ENCODE peak calls at places on chromosomes 12 and 14, in eight cellular contexts. B, K, Q, Y, P, L, V and H are unnamed samples.

GRCh38 chr12:121248611-121249010 is 38.7 kb downstream of the P2RX4 start:
- DNase-seq in Q (no peak), K (no peak), V (no peak), Y (no peak), B (no peak), P (no peak), L (no peak), H (no peak)

GRCh38 chr14:53953002-53953827 is 3.4 kb downstream of the BMP4 start:
- DNase-seq in B (no peak), P (peak; percentile 90), L (peak; percentile 80), Q (no peak), Y (peak; percentile 91), V (no peak), K (no peak), H (peak; percentile 28)

GRCh38 chr14:51884086-51884927 is 23.9 kb downstream of the GNG2 start:
- DNase-seq in L (no peak), Y (no peak), V (no peak), P (peak; percentile 88), K (no peak), B (no peak), Q (no peak), H (no peak)

GRCh38 chr14:92122351-92122677 is 545 bp downstream of the CPSF2 start:
- DNase-seq in Q (no peak), B (no peak), K (no peak), Y (no peak), P (peak; percentile 41), L (peak; percentile 39), V (no peak), H (no peak)

GRCh38 chr14:71745072-71745471 is 187.2 kb upstream of the RGS6 start:
- DNase-seq in L (no peak), K (no peak), Y (no peak), B (no peak), P (no peak), V (no peak), Q (no peak), H (no peak)

GRCh38 chr12:25388216-25388615 is 137.5 kb upstream of the KRAS start:
- DNase-seq in K (no peak), Q (no peak), Y (no peak), L (no peak), P (no peak), B (no peak), V (no peak), H (no peak)

GRCh38 chr12:13798162-13798561 is 183.2 kb downstream of the GRIN2B start:
- DNase-seq in B (no peak), L (no peak), P (no peak), Q (no peak), V (no peak), K (no peak), Y (no peak), H (no peak)

GRCh38 chr14:41925409-41925808 is 318.7 kb downstream of the LRFN5 start:
- DNase-seq in P (peak; percentile 65), K (no peak), Y (no peak), B (peak; percentile 17), L (no peak), Q (no peak), V (no peak), H (no peak)

GRCh38 chr14:54529811-54530210 is 20.1 kb downstream of the CGRRF1 start:
- DNase-seq in Q (no peak), V (no peak), B (no peak), K (no peak), Y (no peak), P (peak; percentile 39), L (no peak), H (no peak)

GRCh38 chr14:54192610-54193009 is 204.2 kb upstream of the CDKN3 start:
- DNase-seq in L (no peak), P (no peak), K (no peak), B (no peak), Q (no peak), V (no peak), Y (no peak), H (no peak)

GRCh38 chr14:83425138-83425537 is 1891.5 kb upstream of the SEL1L start:
- DNase-seq in B (no peak), P (peak; percentile 32), K (no peak), L (no peak), Q (no peak), V (no peak), Y (no peak), H (no peak)

DNA sequence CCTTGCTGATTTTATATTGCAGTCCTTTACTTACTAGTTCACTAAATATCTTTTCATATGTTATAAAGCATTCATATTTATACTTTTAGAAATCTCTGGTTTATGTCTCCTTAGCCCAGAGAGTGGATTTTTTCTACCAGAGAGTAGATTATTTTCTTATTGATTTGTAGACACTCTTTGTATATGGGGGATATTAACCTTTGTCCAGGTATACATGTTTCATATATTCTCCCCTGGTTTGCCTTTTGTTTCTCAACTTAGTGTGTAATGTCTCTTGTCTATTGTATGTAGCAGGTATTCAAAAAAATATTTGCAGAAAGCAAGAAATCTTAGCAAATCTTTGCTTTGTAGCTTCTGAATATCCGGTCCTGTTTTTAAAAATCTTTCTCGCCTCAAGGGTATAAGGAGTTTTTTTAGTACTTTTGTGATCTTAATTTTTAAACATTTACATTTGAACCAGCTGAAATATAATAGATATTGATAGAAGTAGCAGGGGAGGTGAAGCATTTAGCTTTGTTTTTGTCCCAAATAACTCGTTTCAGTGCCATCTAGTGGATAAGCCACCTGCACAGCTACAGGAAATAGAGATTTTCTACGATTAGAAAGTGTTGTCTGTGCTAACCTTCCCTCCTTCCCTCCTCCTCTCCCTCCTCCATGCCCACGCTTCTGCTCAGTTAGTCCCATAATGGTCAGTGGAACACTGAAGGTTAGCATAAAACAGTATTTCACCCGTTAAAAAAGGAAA is 97.0 kb downstream of the PHETA1 start:
- DNase-seq in B (no peak), K (no peak), L (no peak), Q (no peak), Y (no peak), V (no peak), P (no peak), H (no peak)
- TF ChIP-seq CTCF in B (peak; percentile 64), K (no peak), L (no peak), Q (peak; percentile 56), Y (no peak), V (no peak), P (no peak), H (no peak)

GRCh38 chr12:6332459-6332858 is 9.4 kb downstream of the TNFRSF1A start:
- DNase-seq in V (no peak), L (no peak), B (no peak), P (peak; percentile 85), Q (no peak), K (no peak), Y (no peak), H (no peak)
- H3K36me3 ChIP-seq in V (peaks cover 59% of the 10 kb centered on the region), L (peaks cover 2% of the 10 kb centered on the region), B (peaks cover 9% of the 10 kb centered on the region), P (peaks cover 50% of the 10 kb centered on the region), Q (peaks cover 17% of the 10 kb centered on the region), K (peaks cover 41% of the 10 kb centered on the region), Y (peaks cover 8% of the 10 kb centered on the region), H (peaks cover 14% of the 10 kb centered on the region)

GRCh38 chr14:68409355-68409754 is 383.5 kb downstream of the ZFP36L1 start:
- DNase-seq in V (no peak), B (no peak), Q (no peak), Y (no peak), L (no peak), K (no peak), P (no peak), H (no peak)

GRCh38 chr14:68407275-68407674 is 385.6 kb downstream of the ZFP36L1 start:
- DNase-seq in Y (no peak), V (no peak), B (no peak), P (no peak), L (no peak), Q (no peak), K (no peak), H (no peak)

GRCh38 chr14:68407838-68408237 is 385.0 kb downstream of the ZFP36L1 start:
- DNase-seq in Q (no peak), V (no peak), K (no peak), P (no peak), Y (no peak), L (no peak), B (no peak), H (no peak)

GRCh38 chr14:68405959-68406358 is 386.9 kb downstream of the ZFP36L1 start:
- DNase-seq in Y (no peak), B (no peak), K (no peak), P (peak; percentile 18), V (no peak), Q (no peak), L (no peak), H (no peak)

GRCh38 chr14:68408680-68409079 is 384.2 kb downstream of the ZFP36L1 start:
- DNase-seq in V (no peak), K (no peak), L (no peak), P (peak; percentile 44), Y (no peak), Q (no peak), B (no peak), H (no peak)
- TF ChIP-seq CTCF in V (no peak), K (no peak), L (no peak), P (peak; percentile 36), Y (no peak), Q (peak; percentile 17), B (no peak), H (no peak)

GRCh38 chr14:103492156-103492555 is 30.5 kb downstream of the CKB start:
- DNase-seq in Q (no peak), P (no peak), Y (no peak), B (no peak), L (no peak), K (no peak), V (no peak), H (no peak)
- H3K36me3 ChIP-seq in Q (peaks cover 4% of the 10 kb centered on the region), P (peaks cover 10% of the 10 kb centered on the region), Y (peaks cover 2% of the 10 kb centered on the region), B (peaks cover 14% of the 10 kb centered on the region), L (no peaks in the 10 kb centered on the region), K (peaks cover 27% of the 10 kb centered on the region), V (peaks cover 12% of the 10 kb centered on the region), H (peaks cover 3% of the 10 kb centered on the region)

GRCh38 chr12:69779928-69780327 is 41.3 kb downstream of the RAB3IP start:
- DNase-seq in B (no peak), Q (peak; percentile 54), V (no peak), L (no peak), P (peak; percentile 49), Y (no peak), K (no peak), H (no peak)
- TF ChIP-seq CTCF in B (peak; percentile 78), Q (peak; percentile 87), V (no peak), L (no peak), P (peak; percentile 41), Y (no peak), K (no peak), H (peak; percentile 30)

DNA sequence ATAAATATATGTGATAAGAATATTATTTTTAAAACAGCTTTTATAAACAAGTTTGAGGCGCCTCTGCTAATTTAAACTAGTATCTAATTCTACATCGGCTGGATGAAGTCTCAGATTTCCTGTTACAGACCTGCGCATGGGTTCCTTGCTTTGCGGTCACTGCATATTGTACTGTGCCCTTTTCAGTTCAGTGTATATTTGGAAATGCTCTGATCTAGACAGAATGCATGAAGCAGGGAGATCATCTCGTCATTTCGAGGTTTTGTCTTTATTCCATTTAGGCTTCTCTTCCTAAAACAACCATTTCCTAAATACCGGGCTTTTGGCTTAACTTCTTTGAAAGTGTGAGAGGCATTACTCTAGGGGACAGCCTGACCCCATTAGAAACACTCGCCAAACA is 25.6 kb downstream of the CRACR2A start:
- DNase-seq in Y (no peak), V (no peak), B (no peak), Q (no peak), L (no peak), P (no peak), K (no peak), H (no peak)
- H3K36me3 ChIP-seq in Y (no peaks in the 10 kb centered on the region), V (no peaks in the 10 kb centered on the region), B (no peaks in the 10 kb centered on the region), Q (no peaks in the 10 kb centered on the region), L (no peaks in the 10 kb centered on the region), P (no peaks in the 10 kb centered on the region), K (peaks cover 16% of the 10 kb centered on the region), H (no peaks in the 10 kb centered on the region)